ENCODE peak calls at places on chromosomes 4 and X, in six cellular contexts. U is MCF 10A, K is NCI-H345, N is endodermal cell, D is Right ventricle myocardium superior, X is left ventricle myocardium superior. S is an unnamed sample.

GRCh38 chr4:2765832-2766526 is 9.8 kb upstream of the TNIP2 start:
- DNase-seq in N (no peak), X (no peak), K (no peak), D (no peak), U (no peak), S (peak; percentile 53)

GRCh38 chr4:38672247-38673071 is 8.5 kb downstream of the KLF3 start:
- DNase-seq in X (no peak), K (no peak), U (no peak), N (peak; percentile 80), D (no peak), S (no peak)

GRCh38 chr4:4555916-4556315 is 14.1 kb upstream of the STX18 start:
- DNase-seq in U (peak; percentile 4), X (no peak), K (no peak), N (no peak), D (no peak), S (no peak)

GRCh38 chr4:7256989-7257810 is 64.9 kb downstream of the SORCS2 start:
- DNase-seq in U (no peak), K (no peak), D (peak; percentile 86), X (peak; percentile 89), N (no peak), S (no peak)

GRCh38 chr4:6938237-6938636 is 28.6 kb downstream of the TBC1D14 start:
- DNase-seq in X (peak; percentile 74), N (no peak), D (peak; percentile 77), U (no peak), K (no peak), S (peak; percentile 91)

GRCh38 chr4:39664828-39665731 is 26.4 kb upstream of the SMIM14 start:
- DNase-seq in X (no peak), N (no peak), U (no peak), D (no peak), K (no peak), S (no peak)

GRCh38 chr4:113653871-113654270 is 107.7 kb downstream of the CAMK2D start:
- DNase-seq in U (no peak), N (no peak), X (no peak), D (no peak), K (no peak), S (no peak)

GRCh38 chrX:26409636-26410035 is 193.7 kb downstream of the MAGEB5 start:
- DNase-seq in U (no peak), K (no peak), D (no peak), N (no peak), X (no peak), S (no peak)

GRCh38 chr4:71449040-71449439 is 110.2 kb downstream of the SLC4A4 start:
- DNase-seq in U (no peak), D (no peak), N (no peak), K (no peak), X (no peak), S (no peak)

GRCh38 chrX:9704876-9705465 is 60.7 kb downstream of the GPR143 start:
- DNase-seq in X (no peak), N (no peak), D (no peak), K (no peak), U (no peak), S (peak; percentile 71)

GRCh38 chr4:57437649-57438048 is 327.5 kb upstream of the IGFBP7 start:
- DNase-seq in U (no peak), D (no peak), X (no peak), N (no peak), K (no peak), S (no peak)

GRCh38 chr4:118684873-118685811 is at the start of gene METTL14:
- DNase-seq in N (peak; percentile 99), D (peak; percentile 96), X (peak; percentile 95), K (peak; percentile 92), U (peak; percentile 92), S (peak; percentile 98)

GRCh38 chr4:118589471-118590055 is 95.6 kb upstream of the METTL14 start:
- DNase-seq in D (no peak), X (no peak), N (no peak), K (no peak), U (no peak), S (no peak)

GRCh38 chr4:142582340-142582739 is 263.8 kb downstream of the INPP4B start:
- DNase-seq in N (no peak), U (no peak), X (no peak), K (no peak), D (no peak), S (peak; percentile 41)

GRCh38 chr4:39319678-39320077 is 46.5 kb downstream of the RFC1 start:
- DNase-seq in N (no peak), K (no peak), X (no peak), U (peak; percentile 89), D (no peak), S (no peak)

GRCh38 chrX:71912156-71912555 is 1.5 kb downstream of the NHSL2 start:
- DNase-seq in N (peak; percentile 59), D (no peak), U (no peak), K (no peak), X (no peak), S (no peak)

GRCh38 chr4:1052231-1052671 is 40.8 kb downstream of the FGFRL1 start:
- DNase-seq in N (no peak), K (no peak), X (no peak), U (no peak), D (no peak), S (peak; percentile 69)

GRCh38 chr4:154124539-154125255 is 335.8 kb upstream of the SFRP2 start:
- DNase-seq in D (no peak), U (peak; percentile 79), N (no peak), K (no peak), X (no peak), S (no peak)

GRCh38 chr4:3411676-3412075 is 30.1 kb upstream of the HGFAC start:
- DNase-seq in K (no peak), U (no peak), N (peak; percentile 43), X (peak; percentile 17), D (no peak), S (peak; percentile 63)

GRCh38 chrX:24305905-24306304 is 8.0 kb downstream of the SUPT20HL2 start:
- DNase-seq in X (peak; percentile 49), D (peak; percentile 59), N (no peak), K (no peak), U (no peak), S (no peak)

S was measured in posterior vena cava.